ENCODE peak calls at places on chromosomes 13 and 19, in four cellular contexts. One of them, this sample, is unnamed.

GRCh38 chr13:35144496-35144895 is 202.4 kb downstream of the NBEA start:
- DNase-seq in HL-60: no peak
- DNase-seq in GM12878: no peak
- DNase-seq in K562: no peak
- DNase-seq in this sample: no peak

GRCh38 chr19:17243854-17244617 is 1.7 kb downstream of the NR2F6 start:
- DNase-seq in HL-60: no peak
- DNase-seq in GM12878: no peak
- DNase-seq in K562: peak; percentile 81
- DNase-seq in this sample: no peak

GRCh38 chr19:46753420-46754155 is 7.3 kb upstream of the STRN4 start:
- DNase-seq in HL-60: peak; percentile 77
- DNase-seq in GM12878: no peak
- DNase-seq in K562: peak; percentile 81
- DNase-seq in this sample: peak; percentile 73

GRCh38 chr13:70108276-70108845 is at the start of gene KLHL1:
- DNase-seq in HL-60: no peak
- DNase-seq in GM12878: no peak
- DNase-seq in K562: no peak
- DNase-seq in this sample: no peak

GRCh38 chr19:35718345-35719041 is 690 bp downstream of the KMT2B start:
- DNase-seq in HL-60: peak; percentile 35
- DNase-seq in GM12878: no peak
- DNase-seq in K562: peak; percentile 27
- DNase-seq in this sample: no peak

GRCh38 chr19:16659464-16659831 is 496 bp downstream of the SMIM7 start:
- DNase-seq in HL-60: no peak
- DNase-seq in GM12878: no peak
- DNase-seq in K562: no peak
- DNase-seq in this sample: no peak

GRCh38 chr13:41098761-41099160 is 33.8 kb downstream of the KBTBD6 start:
- DNase-seq in HL-60: no peak
- DNase-seq in GM12878: no peak
- DNase-seq in K562: no peak
- DNase-seq in this sample: no peak

GRCh38 chr19:55165952-55166529 is 372 bp downstream of the DNAAF3 start:
- DNase-seq in HL-60: peak; percentile 80
- DNase-seq in GM12878: no peak
- DNase-seq in K562: peak; percentile 90
- DNase-seq in this sample: no peak

GRCh38 chr13:49071341-49071937 is 95.7 kb downstream of the FNDC3A start:
- DNase-seq in HL-60: no peak
- DNase-seq in GM12878: no peak
- DNase-seq in K562: no peak
- DNase-seq in this sample: no peak

GRCh38 chr13:51494151-51494550 is 41.3 kb upstream of the INTS6 start:
- DNase-seq in HL-60: no peak
- DNase-seq in GM12878: no peak
- DNase-seq in K562: no peak
- DNase-seq in this sample: no peak
- TF ChIP-seq SPI1 in HL-60: no peak
- TF ChIP-seq SPI1 in GM12878: no peak
- TF ChIP-seq SPI1 in K562: no peak
- TF ChIP-seq SPI1 in this sample: no peak

GRCh38 chr19:2089001-2089711 is 7.0 kb downstream of the MOB3A start:
- DNase-seq in HL-60: no peak
- DNase-seq in GM12878: peak; percentile 78
- DNase-seq in K562: no peak
- DNase-seq in this sample: no peak
- TF ChIP-seq POLR2AphosphoS5 in HL-60: peak; percentile 38
- TF ChIP-seq POLR2AphosphoS5 in GM12878: peak; percentile 67
- TF ChIP-seq POLR2AphosphoS5 in K562: no peak
- TF ChIP-seq POLR2AphosphoS5 in this sample: peak; percentile 57

GRCh38 chr13:111371720-111372119 is 51.3 kb downstream of the TEX29 start:
- DNase-seq in HL-60: no peak
- DNase-seq in GM12878: no peak
- DNase-seq in K562: no peak
- DNase-seq in this sample: no peak
- TF ChIP-seq SPI1 in HL-60: no peak
- TF ChIP-seq SPI1 in GM12878: no peak
- TF ChIP-seq SPI1 in K562: no peak
- TF ChIP-seq SPI1 in this sample: no peak

GRCh38 chr13:113642563-113642962 is 15.4 kb downstream of the ATP4B start:
- DNase-seq in HL-60: no peak
- DNase-seq in GM12878: no peak
- DNase-seq in K562: no peak
- DNase-seq in this sample: no peak
- TF ChIP-seq POLR2AphosphoS5 in HL-60: no peak
- TF ChIP-seq POLR2AphosphoS5 in GM12878: no peak
- TF ChIP-seq POLR2AphosphoS5 in K562: no peak
- TF ChIP-seq POLR2AphosphoS5 in this sample: no peak

DNA sequence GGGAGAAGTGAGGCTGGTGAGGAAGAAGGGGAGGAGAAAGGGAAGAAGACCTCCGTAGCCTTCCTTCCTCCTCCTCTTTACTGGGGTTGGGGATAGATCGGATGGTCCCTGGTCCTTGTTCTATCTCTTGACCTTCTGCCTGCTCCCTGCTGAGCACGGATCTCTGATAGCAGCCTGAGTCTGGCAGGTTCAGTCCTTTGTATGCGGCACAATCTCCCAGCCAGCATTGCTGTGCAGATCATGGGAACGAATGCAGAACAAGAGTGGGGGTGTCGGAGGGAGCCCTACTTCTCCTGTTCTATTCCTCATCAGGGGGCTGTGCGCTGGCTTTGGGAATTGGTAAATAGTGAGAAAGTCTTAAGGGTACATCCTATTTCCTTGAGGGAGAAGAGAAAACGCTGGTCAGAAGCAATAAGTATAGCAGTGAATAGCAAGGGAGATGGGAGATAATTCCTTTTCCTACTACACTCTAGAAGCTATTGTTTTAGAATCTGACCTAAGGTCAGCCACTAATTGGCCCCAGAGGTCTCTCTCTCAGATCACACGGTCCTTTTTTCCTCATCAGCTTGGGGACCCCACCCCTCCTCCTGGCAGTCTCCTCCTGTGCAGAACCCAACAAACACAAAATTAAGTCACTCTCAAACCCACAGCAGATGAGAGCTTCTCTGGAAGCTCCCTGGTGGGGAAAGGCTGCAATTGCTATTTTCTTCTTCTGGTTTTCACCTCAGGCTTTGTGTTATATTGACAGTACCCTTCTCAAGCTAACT is 41.0 kb downstream of the KL start:
- DNase-seq in HL-60: no peak
- DNase-seq in GM12878: no peak
- DNase-seq in K562: peak; percentile 5
- DNase-seq in this sample: peak; percentile 26
- TF ChIP-seq SPI1 in HL-60: no peak
- TF ChIP-seq SPI1 in GM12878: no peak
- TF ChIP-seq SPI1 in K562: no peak
- TF ChIP-seq SPI1 in this sample: no peak

GRCh38 chr13:33433316-33433715 is 147.8 kb upstream of the STARD13 start:
- DNase-seq in HL-60: no peak
- DNase-seq in GM12878: no peak
- DNase-seq in K562: no peak
- DNase-seq in this sample: no peak

GRCh38 chr13:33435207-33435606 is 149.7 kb upstream of the STARD13 start:
- DNase-seq in HL-60: no peak
- DNase-seq in GM12878: no peak
- DNase-seq in K562: no peak
- DNase-seq in this sample: no peak

GRCh38 chr13:33434676-33435075 is 149.1 kb upstream of the STARD13 start:
- DNase-seq in HL-60: no peak
- DNase-seq in GM12878: no peak
- DNase-seq in K562: no peak
- DNase-seq in this sample: no peak
- TF ChIP-seq POLR2AphosphoS5 in HL-60: no peak
- TF ChIP-seq POLR2AphosphoS5 in GM12878: no peak
- TF ChIP-seq POLR2AphosphoS5 in K562: no peak
- TF ChIP-seq POLR2AphosphoS5 in this sample: no peak

DNA sequence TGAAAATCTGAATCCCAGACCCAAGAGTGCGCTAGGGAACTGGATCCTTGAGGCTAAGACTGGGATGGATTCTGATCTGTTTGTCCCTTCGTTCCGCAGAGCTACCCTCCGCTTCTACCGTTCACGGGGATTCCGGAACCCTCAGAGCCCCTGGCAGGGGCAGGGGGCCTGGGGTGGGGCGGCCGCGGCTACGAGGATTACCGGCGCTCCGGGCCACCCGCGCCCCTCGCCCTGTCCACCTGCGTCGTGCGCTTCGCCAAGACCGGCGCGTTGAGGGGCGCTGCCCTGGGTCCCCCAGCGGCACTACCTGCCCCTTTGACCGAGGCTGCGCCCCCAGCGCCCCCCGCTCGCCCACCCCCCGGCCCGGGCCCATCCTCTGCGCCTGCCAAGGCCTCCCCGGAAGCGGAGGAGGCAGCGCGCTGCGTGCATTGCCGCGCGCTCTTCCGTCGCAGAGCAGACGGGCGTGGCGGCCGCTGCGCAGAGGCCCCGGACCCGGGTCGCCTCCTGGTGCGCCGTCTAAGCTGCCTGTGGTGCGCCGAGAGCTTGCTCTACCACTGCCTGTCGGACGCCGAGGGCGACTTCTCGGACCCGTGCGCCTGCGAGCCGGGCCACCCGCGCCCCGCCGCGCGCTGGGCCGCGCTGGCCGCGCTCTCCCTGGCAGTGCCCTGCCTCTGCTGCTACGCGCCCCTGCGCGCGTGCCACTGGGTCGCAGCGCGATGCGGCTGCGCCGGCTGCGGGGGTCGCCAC is 7.1 kb downstream of the SPRED3 start:
- DNase-seq in HL-60: no peak
- DNase-seq in GM12878: no peak
- DNase-seq in K562: no peak
- DNase-seq in this sample: no peak
- TF ChIP-seq SPI1 in HL-60: no peak
- TF ChIP-seq SPI1 in GM12878: no peak
- TF ChIP-seq SPI1 in K562: no peak
- TF ChIP-seq SPI1 in this sample: no peak

GRCh38 chr19:4365341-4365740 is 22.0 kb downstream of the MPND start:
- DNase-seq in HL-60: no peak
- DNase-seq in GM12878: no peak
- DNase-seq in K562: no peak
- DNase-seq in this sample: no peak

GRCh38 chr19:4362871-4363545 is 19.6 kb downstream of the MPND start:
- DNase-seq in HL-60: no peak
- DNase-seq in GM12878: no peak
- DNase-seq in K562: no peak
- DNase-seq in this sample: no peak

GRCh38 chr19:4362038-4362828 is 18.9 kb downstream of the MPND start:
- DNase-seq in HL-60: no peak
- DNase-seq in GM12878: no peak
- DNase-seq in K562: no peak
- DNase-seq in this sample: no peak

GRCh38 chr19:4365791-4366665 is 22.7 kb downstream of the MPND start:
- DNase-seq in HL-60: no peak
- DNase-seq in GM12878: no peak
- DNase-seq in K562: no peak
- DNase-seq in this sample: no peak

GRCh38 chr19:4363571-4364304 is 20.4 kb downstream of the MPND start:
- DNase-seq in HL-60: no peak
- DNase-seq in GM12878: no peak
- DNase-seq in K562: no peak
- DNase-seq in this sample: no peak
- TF ChIP-seq POLR2AphosphoS5 in HL-60: no peak
- TF ChIP-seq POLR2AphosphoS5 in GM12878: no peak
- TF ChIP-seq POLR2AphosphoS5 in K562: no peak
- TF ChIP-seq POLR2AphosphoS5 in this sample: no peak

GRCh38 chr13:110062777-110063442 is 244.0 kb downstream of the COL4A1 start:
- DNase-seq in HL-60: no peak
- DNase-seq in GM12878: no peak
- DNase-seq in K562: no peak
- DNase-seq in this sample: no peak
- TF ChIP-seq SPI1 in HL-60: no peak
- TF ChIP-seq SPI1 in GM12878: no peak
- TF ChIP-seq SPI1 in K562: no peak
- TF ChIP-seq SPI1 in this sample: no peak

GRCh38 chr19:10682397-10683063 is 18.7 kb upstream of the QTRT1 start:
- DNase-seq in HL-60: no peak
- DNase-seq in GM12878: no peak
- DNase-seq in K562: no peak
- DNase-seq in this sample: no peak
- TF ChIP-seq POLR2AphosphoS5 in HL-60: no peak
- TF ChIP-seq POLR2AphosphoS5 in GM12878: peak; percentile 6
- TF ChIP-seq POLR2AphosphoS5 in K562: peak; percentile 10
- TF ChIP-seq POLR2AphosphoS5 in this sample: no peak

This sample was measured in GM12891.